ENCODE peak calls at places on chromosome 1, in eight cellular contexts. One of them, this sample, is unnamed. For H3K36me3, the result is how much of the 10 kb centered on the place peaks cover.

GRCh38 chr1:5847013-5847654 is 145.1 kb downstream of the NPHP4 start:
- DNase-seq in bronchial epithelial cell: peak
- DNase-seq in BJ: no peak
- DNase-seq in stomach: no peak
- DNase-seq in right atrium auricular region: no peak
- DNase-seq in mesendoderm: peak
- DNase-seq in mucosa of descending colon: peak
- DNase-seq in body of pancreas: no peak
- DNase-seq in this sample: peak

GRCh38 chr1:28339551-28339950 is 10.7 kb downstream of the MED18 start:
- DNase-seq in BJ: no peak
- DNase-seq in stomach: no peak
- DNase-seq in bronchial epithelial cell: no peak
- DNase-seq in body of pancreas: no peak
- DNase-seq in right atrium auricular region: no peak
- DNase-seq in mucosa of descending colon: peak
- DNase-seq in mesendoderm: no peak
- DNase-seq in this sample: no peak

GRCh38 chr1:84164567-84165021 is 20.5 kb downstream of the PRKACB start:
- DNase-seq in BJ: no peak
- DNase-seq in body of pancreas: no peak
- DNase-seq in bronchial epithelial cell: no peak
- DNase-seq in stomach: no peak
- DNase-seq in right atrium auricular region: no peak
- DNase-seq in mesendoderm: no peak
- DNase-seq in mucosa of descending colon: no peak
- DNase-seq in this sample: peak

GRCh38 chr1:21647431-21648373 is 21.5 kb downstream of the RAP1GAP start:
- DNase-seq in BJ: no peak
- DNase-seq in mucosa of descending colon: peak
- DNase-seq in stomach: no peak
- DNase-seq in right atrium auricular region: no peak
- DNase-seq in body of pancreas: peak
- DNase-seq in mesendoderm: peak
- DNase-seq in bronchial epithelial cell: peak
- DNase-seq in this sample: peak

GRCh38 chr1:93652335-93652949 is 29.2 kb downstream of the BCAR3 start:
- DNase-seq in body of pancreas: no peak
- DNase-seq in mesendoderm: no peak
- DNase-seq in bronchial epithelial cell: no peak
- DNase-seq in right atrium auricular region: peak
- DNase-seq in BJ: no peak
- DNase-seq in stomach: no peak
- DNase-seq in mucosa of descending colon: no peak
- DNase-seq in this sample: no peak

GRCh38 chr1:221437924-221438323 is 304.0 kb downstream of the DUSP10 start:
- DNase-seq in right atrium auricular region: no peak
- DNase-seq in bronchial epithelial cell: no peak
- DNase-seq in body of pancreas: no peak
- DNase-seq in BJ: no peak
- DNase-seq in stomach: no peak
- DNase-seq in mesendoderm: peak
- DNase-seq in mucosa of descending colon: no peak
- DNase-seq in this sample: peak

GRCh38 chr1:1567831-1568380 is 6.8 kb downstream of the SSU72 start:
- DNase-seq in mesendoderm: peak
- DNase-seq in bronchial epithelial cell: no peak
- DNase-seq in body of pancreas: no peak
- DNase-seq in stomach: no peak
- DNase-seq in mucosa of descending colon: no peak
- DNase-seq in BJ: no peak
- DNase-seq in right atrium auricular region: no peak
- DNase-seq in this sample: no peak

GRCh38 chr1:93595266-93595665 is 86.4 kb downstream of the BCAR3 start:
- DNase-seq in mesendoderm: no peak
- DNase-seq in stomach: no peak
- DNase-seq in BJ: no peak
- DNase-seq in mucosa of descending colon: no peak
- DNase-seq in body of pancreas: peak
- DNase-seq in right atrium auricular region: no peak
- DNase-seq in bronchial epithelial cell: no peak
- DNase-seq in this sample: peak

GRCh38 chr1:163673756-163674155 is 352.0 kb downstream of the NUF2 start:
- DNase-seq in BJ: peak
- DNase-seq in bronchial epithelial cell: no peak
- DNase-seq in right atrium auricular region: no peak
- DNase-seq in body of pancreas: no peak
- DNase-seq in mesendoderm: no peak
- DNase-seq in mucosa of descending colon: no peak
- DNase-seq in stomach: no peak
- DNase-seq in this sample: peak

GRCh38 chr1:190429932-190430331 is 47.7 kb downstream of the BRINP3 start:
- DNase-seq in bronchial epithelial cell: no peak
- DNase-seq in right atrium auricular region: no peak
- DNase-seq in BJ: no peak
- DNase-seq in stomach: no peak
- DNase-seq in mucosa of descending colon: no peak
- DNase-seq in body of pancreas: no peak
- DNase-seq in mesendoderm: no peak
- DNase-seq in this sample: no peak

DNA sequence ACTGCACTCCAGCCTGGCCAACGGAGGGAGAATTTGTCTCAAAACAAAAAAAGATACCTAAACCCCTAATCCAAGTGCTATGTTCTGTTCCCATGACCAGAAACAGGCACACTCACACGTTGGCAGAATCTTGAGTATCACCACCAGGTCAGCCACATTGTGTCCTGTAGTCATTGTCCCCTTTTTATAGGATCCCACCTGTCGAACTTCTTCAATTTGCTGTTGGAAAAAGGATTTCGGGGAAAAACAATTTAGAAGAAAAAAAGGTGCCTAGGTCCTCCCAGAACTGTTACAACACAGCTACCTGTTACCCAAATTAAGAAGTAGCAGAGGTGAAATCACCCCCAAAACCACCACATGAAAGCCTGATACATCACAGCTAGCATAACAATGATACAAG is 3.4 kb downstream of the ILF2 start:
- DNase-seq in BJ: no peak
- DNase-seq in bronchial epithelial cell: no peak
- DNase-seq in body of pancreas: no peak
- DNase-seq in mesendoderm: no peak
- DNase-seq in stomach: no peak
- DNase-seq in right atrium auricular region: no peak
- DNase-seq in mucosa of descending colon: no peak
- DNase-seq in this sample: no peak
- H3K36me3 ChIP-seq in BJ: under half
- H3K36me3 ChIP-seq in bronchial epithelial cell: under half
- H3K36me3 ChIP-seq in body of pancreas: under half
- H3K36me3 ChIP-seq in mesendoderm: under half
- H3K36me3 ChIP-seq in stomach: half or more
- H3K36me3 ChIP-seq in right atrium auricular region: half or more
- H3K36me3 ChIP-seq in mucosa of descending colon: under half
- H3K36me3 ChIP-seq in this sample: half or more

GRCh38 chr1:111448918-111449702 is at the start of the genes ATP5PB and WDR77:
- DNase-seq in body of pancreas: peak
- DNase-seq in right atrium auricular region: peak
- DNase-seq in BJ: peak
- DNase-seq in bronchial epithelial cell: peak
- DNase-seq in mesendoderm: peak
- DNase-seq in stomach: peak
- DNase-seq in mucosa of descending colon: peak
- DNase-seq in this sample: peak

GRCh38 chr1:111448482-111448917 is 556 bp downstream of the WDR77 start:
- DNase-seq in stomach: no peak
- DNase-seq in body of pancreas: no peak
- DNase-seq in right atrium auricular region: no peak
- DNase-seq in mesendoderm: peak
- DNase-seq in BJ: no peak
- DNase-seq in mucosa of descending colon: no peak
- DNase-seq in bronchial epithelial cell: peak
- DNase-seq in this sample: peak

GRCh38 chr1:111450185-111450584 is 921 bp downstream of the ATP5PB start:
- DNase-seq in body of pancreas: no peak
- DNase-seq in stomach: no peak
- DNase-seq in mesendoderm: no peak
- DNase-seq in BJ: no peak
- DNase-seq in bronchial epithelial cell: no peak
- DNase-seq in mucosa of descending colon: no peak
- DNase-seq in right atrium auricular region: no peak
- DNase-seq in this sample: no peak

GRCh38 chr1:111449703-111450017 is 396 bp downstream of the ATP5PB start:
- DNase-seq in stomach: no peak
- DNase-seq in right atrium auricular region: no peak
- DNase-seq in body of pancreas: no peak
- DNase-seq in mucosa of descending colon: no peak
- DNase-seq in mesendoderm: no peak
- DNase-seq in BJ: no peak
- DNase-seq in bronchial epithelial cell: no peak
- DNase-seq in this sample: no peak

GRCh38 chr1:111446967-111447892 is 1.8 kb downstream of the WDR77 start:
- DNase-seq in right atrium auricular region: no peak
- DNase-seq in mesendoderm: no peak
- DNase-seq in body of pancreas: no peak
- DNase-seq in stomach: no peak
- DNase-seq in bronchial epithelial cell: peak
- DNase-seq in mucosa of descending colon: no peak
- DNase-seq in BJ: no peak
- DNase-seq in this sample: no peak
- H3K36me3 ChIP-seq in right atrium auricular region: under half
- H3K36me3 ChIP-seq in mesendoderm: under half
- H3K36me3 ChIP-seq in body of pancreas: under half
- H3K36me3 ChIP-seq in stomach: under half
- H3K36me3 ChIP-seq in bronchial epithelial cell: under half
- H3K36me3 ChIP-seq in mucosa of descending colon: under half
- H3K36me3 ChIP-seq in BJ: under half
- H3K36me3 ChIP-seq in this sample: half or more

GRCh38 chr1:112700290-112701226 is 6.4 kb downstream of the RHOC start:
- DNase-seq in right atrium auricular region: peak
- DNase-seq in bronchial epithelial cell: peak
- DNase-seq in BJ: peak
- DNase-seq in mucosa of descending colon: peak
- DNase-seq in body of pancreas: peak
- DNase-seq in mesendoderm: peak
- DNase-seq in stomach: peak
- DNase-seq in this sample: peak
- H3K36me3 ChIP-seq in right atrium auricular region: under half
- H3K36me3 ChIP-seq in bronchial epithelial cell: under half
- H3K36me3 ChIP-seq in BJ: under half
- H3K36me3 ChIP-seq in mucosa of descending colon: under half
- H3K36me3 ChIP-seq in body of pancreas: under half
- H3K36me3 ChIP-seq in mesendoderm: under half
- H3K36me3 ChIP-seq in stomach: under half
- H3K36me3 ChIP-seq in this sample: half or more

GRCh38 chr1:19167140-19167539 is 42.9 kb downstream of the UBR4 start:
- DNase-seq in BJ: no peak
- DNase-seq in bronchial epithelial cell: no peak
- DNase-seq in mucosa of descending colon: no peak
- DNase-seq in body of pancreas: no peak
- DNase-seq in stomach: no peak
- DNase-seq in right atrium auricular region: no peak
- DNase-seq in mesendoderm: no peak
- DNase-seq in this sample: no peak

GRCh38 chr1:19164274-19165015 is 45.6 kb downstream of the UBR4 start:
- DNase-seq in stomach: no peak
- DNase-seq in body of pancreas: no peak
- DNase-seq in mucosa of descending colon: no peak
- DNase-seq in BJ: no peak
- DNase-seq in bronchial epithelial cell: no peak
- DNase-seq in mesendoderm: peak
- DNase-seq in right atrium auricular region: no peak
- DNase-seq in this sample: no peak

GRCh38 chr1:19163261-19163660 is 46.8 kb downstream of the UBR4 start:
- DNase-seq in bronchial epithelial cell: no peak
- DNase-seq in body of pancreas: no peak
- DNase-seq in right atrium auricular region: no peak
- DNase-seq in stomach: no peak
- DNase-seq in BJ: peak
- DNase-seq in mesendoderm: no peak
- DNase-seq in mucosa of descending colon: no peak
- DNase-seq in this sample: peak

GRCh38 chr1:19165501-19165900 is 44.6 kb downstream of the UBR4 start:
- DNase-seq in mucosa of descending colon: no peak
- DNase-seq in body of pancreas: no peak
- DNase-seq in mesendoderm: no peak
- DNase-seq in bronchial epithelial cell: no peak
- DNase-seq in stomach: no peak
- DNase-seq in BJ: no peak
- DNase-seq in right atrium auricular region: no peak
- DNase-seq in this sample: no peak

GRCh38 chr1:19166066-19166465 is 44.0 kb downstream of the UBR4 start:
- DNase-seq in right atrium auricular region: no peak
- DNase-seq in stomach: no peak
- DNase-seq in mesendoderm: no peak
- DNase-seq in bronchial epithelial cell: no peak
- DNase-seq in BJ: no peak
- DNase-seq in mucosa of descending colon: no peak
- DNase-seq in body of pancreas: no peak
- DNase-seq in this sample: no peak
- H3K36me3 ChIP-seq in right atrium auricular region: half or more
- H3K36me3 ChIP-seq in stomach: half or more
- H3K36me3 ChIP-seq in mesendoderm: under half
- H3K36me3 ChIP-seq in bronchial epithelial cell: under half
- H3K36me3 ChIP-seq in BJ: under half
- H3K36me3 ChIP-seq in mucosa of descending colon: under half
- H3K36me3 ChIP-seq in body of pancreas: half or more
- H3K36me3 ChIP-seq in this sample: half or more

This sample was measured in adipocyte.